ENCODE peak calls at places on chromosomes 2 and 18, in seven cellular contexts. One of them, this sample, is unnamed.

GRCh38 chr2:182952741-182953450 is 85.4 kb downstream of the NCKAP1 start:
- DNase-seq in HepG2: no peak
- DNase-seq in heart right ventricle: no peak
- DNase-seq in psoas muscle: no peak
- DNase-seq in gastrocnemius medialis: no peak
- DNase-seq in breast epithelium: no peak
- DNase-seq in thyroid gland: no peak
- DNase-seq in this sample: no peak

GRCh38 chr2:193895226-193895625 is 1700.5 kb upstream of the TMEFF2 start:
- DNase-seq in HepG2: no peak
- DNase-seq in heart right ventricle: no peak
- DNase-seq in psoas muscle: no peak
- DNase-seq in gastrocnemius medialis: no peak
- DNase-seq in breast epithelium: no peak
- DNase-seq in thyroid gland: no peak
- DNase-seq in this sample: no peak

GRCh38 chr18:944440-944839 is 39.8 kb downstream of the ADCYAP1 start:
- DNase-seq in HepG2: no peak
- DNase-seq in heart right ventricle: no peak
- DNase-seq in psoas muscle: no peak
- DNase-seq in gastrocnemius medialis: no peak
- DNase-seq in breast epithelium: no peak
- DNase-seq in thyroid gland: no peak
- DNase-seq in this sample: no peak

GRCh38 chr2:228417966-228418365 is 236.5 kb upstream of the SPHKAP start:
- DNase-seq in HepG2: no peak
- DNase-seq in heart right ventricle: no peak
- DNase-seq in psoas muscle: no peak
- DNase-seq in gastrocnemius medialis: no peak
- DNase-seq in breast epithelium: no peak
- DNase-seq in thyroid gland: no peak
- DNase-seq in this sample: no peak

GRCh38 chr2:151410485-151410833 is 757 bp downstream of the RIF1 start:
- DNase-seq in HepG2: peak
- DNase-seq in heart right ventricle: no peak
- DNase-seq in psoas muscle: no peak
- DNase-seq in gastrocnemius medialis: no peak
- DNase-seq in breast epithelium: no peak
- DNase-seq in thyroid gland: peak
- DNase-seq in this sample: peak

GRCh38 chr2:119231975-119232665 is 8.5 kb downstream of the STEAP3 start:
- DNase-seq in HepG2: no peak
- DNase-seq in heart right ventricle: no peak
- DNase-seq in psoas muscle: no peak
- DNase-seq in gastrocnemius medialis: no peak
- DNase-seq in breast epithelium: no peak
- DNase-seq in thyroid gland: no peak
- DNase-seq in this sample: no peak

GRCh38 chr18:22701795-22702194 is 231.3 kb upstream of the RBBP8 start:
- DNase-seq in HepG2: no peak
- DNase-seq in heart right ventricle: no peak
- DNase-seq in psoas muscle: no peak
- DNase-seq in gastrocnemius medialis: no peak
- DNase-seq in breast epithelium: no peak
- DNase-seq in thyroid gland: no peak
- DNase-seq in this sample: no peak

GRCh38 chr2:160406591-160407392 is 86.8 kb downstream of the RBMS1 start:
- DNase-seq in HepG2: peak
- DNase-seq in heart right ventricle: peak
- DNase-seq in psoas muscle: peak
- DNase-seq in gastrocnemius medialis: peak
- DNase-seq in breast epithelium: peak
- DNase-seq in thyroid gland: peak
- DNase-seq in this sample: peak

GRCh38 chr2:85854166-85854509 is 34.7 kb downstream of the ST3GAL5 start:
- DNase-seq in HepG2: no peak
- DNase-seq in heart right ventricle: no peak
- DNase-seq in psoas muscle: no peak
- DNase-seq in gastrocnemius medialis: no peak
- DNase-seq in breast epithelium: no peak
- DNase-seq in thyroid gland: no peak
- DNase-seq in this sample: no peak

GRCh38 chr18:27005589-27005988 is 140.1 kb upstream of the AQP4 start:
- DNase-seq in HepG2: peak
- DNase-seq in heart right ventricle: no peak
- DNase-seq in psoas muscle: no peak
- DNase-seq in gastrocnemius medialis: no peak
- DNase-seq in breast epithelium: no peak
- DNase-seq in thyroid gland: no peak
- DNase-seq in this sample: no peak

GRCh38 chr18:56314396-56314795 is 324.0 kb downstream of the TXNL1 start:
- DNase-seq in HepG2: no peak
- DNase-seq in heart right ventricle: no peak
- DNase-seq in psoas muscle: no peak
- DNase-seq in gastrocnemius medialis: no peak
- DNase-seq in breast epithelium: no peak
- DNase-seq in thyroid gland: peak
- DNase-seq in this sample: no peak

GRCh38 chr2:19356545-19357382 is 1.7 kb downstream of the OSR1 start:
- DNase-seq in HepG2: no peak
- DNase-seq in heart right ventricle: no peak
- DNase-seq in psoas muscle: no peak
- DNase-seq in gastrocnemius medialis: no peak
- DNase-seq in breast epithelium: no peak
- DNase-seq in thyroid gland: no peak
- DNase-seq in this sample: no peak

GRCh38 chr2:106961328-106961727 is 75.4 kb upstream of the ST6GAL2 start:
- DNase-seq in HepG2: no peak
- DNase-seq in heart right ventricle: no peak
- DNase-seq in psoas muscle: no peak
- DNase-seq in gastrocnemius medialis: no peak
- DNase-seq in breast epithelium: no peak
- DNase-seq in thyroid gland: no peak
- DNase-seq in this sample: no peak

GRCh38 chr2:43542285-43542933 is 53.4 kb downstream of the THADA start:
- DNase-seq in HepG2: peak
- DNase-seq in heart right ventricle: no peak
- DNase-seq in psoas muscle: no peak
- DNase-seq in gastrocnemius medialis: no peak
- DNase-seq in breast epithelium: no peak
- DNase-seq in thyroid gland: no peak
- DNase-seq in this sample: no peak

GRCh38 chr2:1715184-1716012 is 28.9 kb downstream of the PXDN start:
- DNase-seq in HepG2: no peak
- DNase-seq in heart right ventricle: peak
- DNase-seq in psoas muscle: no peak
- DNase-seq in gastrocnemius medialis: no peak
- DNase-seq in breast epithelium: no peak
- DNase-seq in thyroid gland: no peak
- DNase-seq in this sample: no peak

GRCh38 chr2:64972856-64973255 is 16.3 kb upstream of the SLC1A4 start:
- DNase-seq in HepG2: no peak
- DNase-seq in heart right ventricle: no peak
- DNase-seq in psoas muscle: no peak
- DNase-seq in gastrocnemius medialis: no peak
- DNase-seq in breast epithelium: no peak
- DNase-seq in thyroid gland: no peak
- DNase-seq in this sample: no peak

GRCh38 chr2:206614825-206615224 is 27.5 kb upstream of the FAM237A start:
- DNase-seq in HepG2: no peak
- DNase-seq in heart right ventricle: no peak
- DNase-seq in psoas muscle: no peak
- DNase-seq in gastrocnemius medialis: no peak
- DNase-seq in breast epithelium: no peak
- DNase-seq in thyroid gland: no peak
- DNase-seq in this sample: no peak

GRCh38 chr2:17171446-17172049 is 346.7 kb downstream of the RAD51AP2 start:
- DNase-seq in HepG2: peak
- DNase-seq in heart right ventricle: no peak
- DNase-seq in psoas muscle: no peak
- DNase-seq in gastrocnemius medialis: no peak
- DNase-seq in breast epithelium: no peak
- DNase-seq in thyroid gland: peak
- DNase-seq in this sample: no peak

GRCh38 chr18:57438669-57439616 is 3.8 kb downstream of the ONECUT2 start:
- DNase-seq in HepG2: no peak
- DNase-seq in heart right ventricle: no peak
- DNase-seq in psoas muscle: no peak
- DNase-seq in gastrocnemius medialis: no peak
- DNase-seq in breast epithelium: no peak
- DNase-seq in thyroid gland: no peak
- DNase-seq in this sample: no peak

GRCh38 chr2:234676859-234677450 is 180.1 kb upstream of the ARL4C start:
- DNase-seq in HepG2: peak
- DNase-seq in heart right ventricle: no peak
- DNase-seq in psoas muscle: no peak
- DNase-seq in gastrocnemius medialis: no peak
- DNase-seq in breast epithelium: no peak
- DNase-seq in thyroid gland: no peak
- DNase-seq in this sample: no peak

GRCh38 chr18:76496200-76496890 is 1.3 kb upstream of the ZNF516 start:
- DNase-seq in HepG2: peak
- DNase-seq in heart right ventricle: peak
- DNase-seq in psoas muscle: peak
- DNase-seq in gastrocnemius medialis: peak
- DNase-seq in breast epithelium: no peak
- DNase-seq in thyroid gland: peak
- DNase-seq in this sample: no peak

GRCh38 chr2:66490588-66491001 is 55.7 kb downstream of the MEIS1 start:
- DNase-seq in HepG2: no peak
- DNase-seq in heart right ventricle: no peak
- DNase-seq in psoas muscle: no peak
- DNase-seq in gastrocnemius medialis: no peak
- DNase-seq in breast epithelium: no peak
- DNase-seq in thyroid gland: no peak
- DNase-seq in this sample: no peak

GRCh38 chr2:72220170-72220569 is 72.5 kb upstream of the CYP26B1 start:
- DNase-seq in HepG2: peak
- DNase-seq in heart right ventricle: no peak
- DNase-seq in psoas muscle: no peak
- DNase-seq in gastrocnemius medialis: no peak
- DNase-seq in breast epithelium: no peak
- DNase-seq in thyroid gland: no peak
- DNase-seq in this sample: no peak

GRCh38 chr2:127154985-127155650 is 48.2 kb upstream of the BIN1 start:
- DNase-seq in HepG2: no peak
- DNase-seq in heart right ventricle: no peak
- DNase-seq in psoas muscle: peak
- DNase-seq in gastrocnemius medialis: no peak
- DNase-seq in breast epithelium: no peak
- DNase-seq in thyroid gland: no peak
- DNase-seq in this sample: no peak

GRCh38 chr18:62030091-62030985 is 137.5 kb upstream of the RNF152 start:
- DNase-seq in HepG2: no peak
- DNase-seq in heart right ventricle: no peak
- DNase-seq in psoas muscle: no peak
- DNase-seq in gastrocnemius medialis: no peak
- DNase-seq in breast epithelium: no peak
- DNase-seq in thyroid gland: no peak
- DNase-seq in this sample: no peak

GRCh38 chr2:55133467-55134315 is 83.4 kb upstream of the RTN4 start:
- DNase-seq in HepG2: peak
- DNase-seq in heart right ventricle: no peak
- DNase-seq in psoas muscle: no peak
- DNase-seq in gastrocnemius medialis: no peak
- DNase-seq in breast epithelium: peak
- DNase-seq in thyroid gland: no peak
- DNase-seq in this sample: peak

GRCh38 chr2:241123816-241124536 is 21.9 kb upstream of the MTERF4 start:
- DNase-seq in HepG2: no peak
- DNase-seq in heart right ventricle: no peak
- DNase-seq in psoas muscle: peak
- DNase-seq in gastrocnemius medialis: no peak
- DNase-seq in breast epithelium: peak
- DNase-seq in thyroid gland: no peak
- DNase-seq in this sample: no peak

GRCh38 chr2:227154976-227155375 is 9.0 kb downstream of the COL4A4 start:
- DNase-seq in HepG2: no peak
- DNase-seq in heart right ventricle: peak
- DNase-seq in psoas muscle: no peak
- DNase-seq in gastrocnemius medialis: no peak
- DNase-seq in breast epithelium: no peak
- DNase-seq in thyroid gland: peak
- DNase-seq in this sample: no peak

GRCh38 chr2:37790462-37790861 is 119.0 kb upstream of the CDC42EP3 start:
- DNase-seq in HepG2: no peak
- DNase-seq in heart right ventricle: no peak
- DNase-seq in psoas muscle: no peak
- DNase-seq in gastrocnemius medialis: no peak
- DNase-seq in breast epithelium: no peak
- DNase-seq in thyroid gland: no peak
- DNase-seq in this sample: no peak

GRCh38 chr2:238439093-238439849 is 12.5 kb downstream of the ASB1 start:
- DNase-seq in HepG2: no peak
- DNase-seq in heart right ventricle: no peak
- DNase-seq in psoas muscle: no peak
- DNase-seq in gastrocnemius medialis: no peak
- DNase-seq in breast epithelium: peak
- DNase-seq in thyroid gland: no peak
- DNase-seq in this sample: no peak
- H3K27ac ChIP-seq in HepG2: peak
- H3K27ac ChIP-seq in heart right ventricle: peak
- H3K27ac ChIP-seq in psoas muscle: peak
- H3K27ac ChIP-seq in gastrocnemius medialis: peak
- H3K27ac ChIP-seq in breast epithelium: peak
- H3K27ac ChIP-seq in thyroid gland: no peak
- H3K27ac ChIP-seq in this sample: no peak

GRCh38 chr2:109242654-109243331 is 113.8 kb downstream of the SH3RF3 start:
- DNase-seq in HepG2: no peak
- DNase-seq in heart right ventricle: no peak
- DNase-seq in psoas muscle: peak
- DNase-seq in gastrocnemius medialis: no peak
- DNase-seq in breast epithelium: peak
- DNase-seq in thyroid gland: no peak
- DNase-seq in this sample: no peak
- H3K27ac ChIP-seq in HepG2: no peak
- H3K27ac ChIP-seq in heart right ventricle: peak
- H3K27ac ChIP-seq in psoas muscle: peak
- H3K27ac ChIP-seq in gastrocnemius medialis: peak
- H3K27ac ChIP-seq in breast epithelium: peak
- H3K27ac ChIP-seq in thyroid gland: peak
- H3K27ac ChIP-seq in this sample: no peak

GRCh38 chr2:26852405-26853348 is 4.7 kb downstream of the DPYSL5 start:
- DNase-seq in HepG2: no peak
- DNase-seq in heart right ventricle: no peak
- DNase-seq in psoas muscle: no peak
- DNase-seq in gastrocnemius medialis: no peak
- DNase-seq in breast epithelium: no peak
- DNase-seq in thyroid gland: no peak
- DNase-seq in this sample: no peak
- H3K27ac ChIP-seq in HepG2: no peak
- H3K27ac ChIP-seq in heart right ventricle: no peak
- H3K27ac ChIP-seq in psoas muscle: no peak
- H3K27ac ChIP-seq in gastrocnemius medialis: no peak
- H3K27ac ChIP-seq in breast epithelium: no peak
- H3K27ac ChIP-seq in thyroid gland: no peak
- H3K27ac ChIP-seq in this sample: no peak

DNA sequence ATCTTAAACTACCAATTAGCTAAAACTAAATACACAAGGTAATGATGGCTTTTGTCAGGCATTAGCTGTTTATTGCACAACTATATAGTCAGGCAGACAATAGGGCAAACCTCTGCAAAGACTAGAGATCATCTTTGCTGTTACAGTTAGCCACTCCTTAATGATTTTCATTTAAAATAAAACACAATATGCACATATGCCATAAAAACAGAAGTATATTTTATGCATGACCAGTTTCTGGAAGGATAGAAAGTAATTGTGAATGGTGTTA is 102.0 kb downstream of the CHN1 start:
- DNase-seq in HepG2: no peak
- DNase-seq in heart right ventricle: no peak
- DNase-seq in psoas muscle: no peak
- DNase-seq in gastrocnemius medialis: no peak
- DNase-seq in breast epithelium: no peak
- DNase-seq in thyroid gland: no peak
- DNase-seq in this sample: no peak
- H3K27ac ChIP-seq in HepG2: no peak
- H3K27ac ChIP-seq in heart right ventricle: no peak
- H3K27ac ChIP-seq in psoas muscle: no peak
- H3K27ac ChIP-seq in gastrocnemius medialis: no peak
- H3K27ac ChIP-seq in breast epithelium: no peak
- H3K27ac ChIP-seq in thyroid gland: no peak
- H3K27ac ChIP-seq in this sample: no peak

This sample was measured in CD4-positive, alpha-beta T cell.